ENCODE peak calls at places on chromosomes 3 and 15, in four cellular contexts. F, L, T and R are unnamed samples. For H3K36me3 and H3K4me1, the result is how much of the 10 kb centered on the place peaks cover.

GRCh38 chr3:148974726-148975125 is 16.6 kb upstream of the GYG1 start:
- DNase-seq in F (no peak), L (no peak), T (no peak), R (no peak)

GRCh38 chr3:42712716-42713372 is 10.2 kb upstream of the HHATL start:
- DNase-seq in F (peak), L (no peak), T (no peak), R (no peak)

GRCh38 chr15:73518180-73518862 is 75.4 kb downstream of the REC114 start:
- DNase-seq in F (peak), L (no peak), T (no peak), R (no peak)

GRCh38 chr3:112327371-112327951 is 5.5 kb upstream of the CD200 start:
- DNase-seq in F (no peak), L (no peak), T (no peak), R (peak)

GRCh38 chr15:50800715-50801114 is 35.2 kb upstream of the SPPL2A start:
- DNase-seq in F (no peak), L (no peak), T (no peak), R (no peak)

GRCh38 chr3:114496021-114496434 is 202.2 kb downstream of the TIGIT start:
- DNase-seq in F (peak), L (no peak), T (no peak), R (no peak)

GRCh38 chr3:76122007-76122406 is 336.7 kb upstream of the ZNF717 start:
- DNase-seq in F (no peak), L (no peak), T (no peak), R (no peak)

GRCh38 chr3:52845157-52845556 is 10.3 kb upstream of the MUSTN1 start:
- DNase-seq in F (peak), L (peak), T (no peak), R (peak)

GRCh38 chr3:18774319-18774877 is 349.3 kb upstream of the SATB1 start:
- DNase-seq in F (no peak), L (no peak), T (no peak), R (no peak)

GRCh38 chr3:143122608-143123352 is 3.2 kb downstream of the CHST2 start:
- DNase-seq in F (no peak), L (no peak), T (peak), R (no peak)

GRCh38 chr15:94262201-94262600 is 30.8 kb downstream of the MCTP2 start:
- DNase-seq in F (no peak), L (no peak), T (no peak), R (no peak)

GRCh38 chr3:83968386-83968785 is 990.4 kb upstream of the CADM2 start:
- DNase-seq in F (no peak), L (no peak), T (no peak), R (no peak)

GRCh38 chr3:12816521-12817340 is 20.3 kb downstream of the CAND2 start:
- DNase-seq in F (no peak), L (no peak), T (no peak), R (no peak)

GRCh38 chr15:68621535-68621934 is 42.7 kb downstream of the CORO2B start:
- DNase-seq in F (no peak), L (no peak), T (no peak), R (no peak)

GRCh38 chr3:79085166-79085565 is 682.6 kb downstream of the ROBO1 start:
- DNase-seq in F (no peak), L (no peak), T (no peak), R (no peak)

GRCh38 chr15:40379853-40380252 is 2.7 kb upstream of the KNSTRN start:
- DNase-seq in F (peak), L (peak), T (no peak), R (peak)

GRCh38 chr15:47331796-47332480 is 385.4 kb upstream of the SEMA6D start:
- DNase-seq in F (no peak), L (no peak), T (no peak), R (peak)

GRCh38 chr15:93974804-93975481 is 256.4 kb upstream of the MCTP2 start:
- DNase-seq in F (no peak), L (peak), T (no peak), R (peak)

GRCh38 chr15:44101944-44102343 is 93.1 kb downstream of the FRMD5 start:
- DNase-seq in F (no peak), L (no peak), T (no peak), R (no peak)

GRCh38 chr15:101169457-101170071 is 82.3 kb downstream of the CHSY1 start:
- DNase-seq in F (no peak), L (no peak), T (no peak), R (no peak)

GRCh38 chr15:101168898-101169297 is 83.0 kb downstream of the CHSY1 start:
- DNase-seq in F (no peak), L (no peak), T (no peak), R (no peak)

GRCh38 chr15:101167366-101167790 is 84.5 kb downstream of the CHSY1 start:
- DNase-seq in F (no peak), L (no peak), T (no peak), R (no peak)

GRCh38 chr15:101168463-101168824 is 83.4 kb downstream of the CHSY1 start:
- DNase-seq in F (peak), L (peak), T (no peak), R (no peak)

DNA sequence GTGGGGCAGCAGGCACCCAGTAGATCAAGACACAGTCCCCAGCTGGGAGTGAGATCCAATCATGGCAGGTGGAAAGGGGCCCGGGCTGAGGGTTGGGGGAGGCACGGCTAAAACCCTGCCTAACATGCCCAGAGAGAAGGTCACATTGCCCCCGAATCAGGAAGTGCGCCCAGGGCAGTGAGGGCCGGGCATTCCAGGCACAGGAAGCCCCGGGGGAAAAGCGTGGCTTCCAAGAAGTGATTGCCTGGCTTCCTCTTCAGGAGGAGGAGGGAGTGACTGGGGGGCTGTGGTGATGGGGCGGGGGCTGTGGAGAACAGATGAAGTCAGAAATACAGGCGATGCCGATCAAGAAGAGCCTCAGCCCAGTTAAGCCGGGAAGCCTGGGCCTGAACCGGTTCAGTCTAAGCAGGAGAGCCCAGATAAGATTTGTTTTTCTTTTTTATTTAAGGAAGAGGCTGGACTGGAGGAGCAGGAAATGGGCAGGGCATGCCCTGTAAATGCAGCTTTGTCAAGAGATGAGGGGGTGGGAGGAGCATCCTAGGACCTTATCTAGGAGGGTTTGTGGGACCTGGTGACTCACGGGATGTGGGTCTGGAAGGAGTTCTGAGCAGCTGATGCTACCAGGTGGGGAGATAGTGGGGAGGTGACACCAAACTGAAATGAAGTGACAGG is 83.9 kb downstream of the CHSY1 start:
- DNase-seq in F (peak), L (peak), T (no peak), R (peak)
- H3K36me3 ChIP-seq in F (under half), L (under half), T (under half), R (under half)

GRCh38 chr15:34588046-34588674 is 4.7 kb upstream of the GOLGA8B start:
- DNase-seq in F (peak), L (peak), T (peak), R (peak)
- TF ChIP-seq POLR2A in F (no peak), L (peak), T (peak), R (no peak)

DNA sequence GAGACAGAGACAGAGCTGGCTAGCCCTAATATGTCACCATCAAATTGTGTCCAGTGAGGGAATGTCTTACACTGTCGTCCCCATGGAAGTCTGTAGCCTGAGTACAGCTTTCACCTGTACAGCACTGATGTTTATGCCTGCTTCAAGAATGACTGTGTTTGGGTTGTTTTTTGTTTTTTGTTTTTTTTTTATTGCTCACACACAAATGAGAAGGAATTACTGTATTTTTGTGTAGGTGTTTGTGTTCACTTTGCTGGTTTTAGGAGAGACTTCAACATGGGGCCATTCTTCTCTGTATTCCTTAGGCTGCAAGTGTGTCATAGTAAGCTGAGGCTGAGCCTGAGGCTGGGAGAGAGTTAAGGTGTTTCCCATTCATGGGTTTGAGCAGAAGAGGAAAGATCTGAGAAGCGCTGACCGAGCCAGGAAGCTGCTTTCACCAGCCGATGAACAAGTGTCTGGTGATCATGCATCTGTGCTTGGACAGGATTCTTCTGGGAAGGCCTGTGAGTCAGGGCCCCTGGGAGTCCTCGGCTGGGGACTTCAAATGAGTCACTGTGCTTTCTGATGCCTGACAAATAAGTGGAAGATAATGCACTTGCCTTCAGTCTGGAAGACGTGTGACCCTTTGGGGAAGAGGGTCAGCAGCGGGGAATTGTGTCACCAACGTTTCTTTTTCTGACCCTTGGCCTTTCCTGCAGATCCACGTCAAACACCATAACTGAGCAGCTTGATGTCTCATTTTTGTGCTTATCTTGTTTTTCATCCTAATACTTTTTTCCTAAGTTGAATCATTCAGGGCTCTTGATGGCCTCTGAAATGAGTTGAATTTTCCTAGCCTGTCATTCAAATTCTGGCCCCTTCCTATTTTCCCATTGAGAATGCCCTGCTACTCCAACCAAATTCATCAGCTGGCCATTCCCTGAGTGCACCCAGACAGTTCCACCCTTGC is 36.7 kb upstream of the ZBTB38 start:
- DNase-seq in F (peak), L (no peak), T (no peak), R (no peak)
- H3K4me1 ChIP-seq in F (under half), L (under half), T (under half), R (under half)

DNA sequence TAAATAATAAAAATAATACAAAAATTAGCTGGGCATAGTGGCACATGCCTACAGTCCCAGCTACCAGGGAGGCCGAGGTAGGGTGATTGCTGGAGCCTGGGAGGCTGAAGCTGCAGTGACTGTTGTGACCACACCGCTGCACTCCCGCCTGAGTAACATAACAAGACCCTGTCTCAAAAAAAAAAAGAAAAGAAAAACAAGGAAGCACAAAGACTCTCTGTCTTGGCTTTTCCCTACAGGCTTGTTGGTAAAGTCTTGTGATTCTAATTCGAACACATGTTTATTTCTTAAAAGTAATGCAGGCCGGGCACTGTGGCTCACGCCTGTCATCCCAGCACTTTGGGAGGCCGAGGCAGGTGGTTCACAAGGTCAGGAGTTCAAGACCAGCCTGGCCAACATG is 60.1 kb downstream of the CAPN3 start:
- DNase-seq in F (no peak), L (no peak), T (no peak), R (no peak)
- H3K36me3 ChIP-seq in F (half or more), L (under half), T (under half), R (half or more)

DNA sequence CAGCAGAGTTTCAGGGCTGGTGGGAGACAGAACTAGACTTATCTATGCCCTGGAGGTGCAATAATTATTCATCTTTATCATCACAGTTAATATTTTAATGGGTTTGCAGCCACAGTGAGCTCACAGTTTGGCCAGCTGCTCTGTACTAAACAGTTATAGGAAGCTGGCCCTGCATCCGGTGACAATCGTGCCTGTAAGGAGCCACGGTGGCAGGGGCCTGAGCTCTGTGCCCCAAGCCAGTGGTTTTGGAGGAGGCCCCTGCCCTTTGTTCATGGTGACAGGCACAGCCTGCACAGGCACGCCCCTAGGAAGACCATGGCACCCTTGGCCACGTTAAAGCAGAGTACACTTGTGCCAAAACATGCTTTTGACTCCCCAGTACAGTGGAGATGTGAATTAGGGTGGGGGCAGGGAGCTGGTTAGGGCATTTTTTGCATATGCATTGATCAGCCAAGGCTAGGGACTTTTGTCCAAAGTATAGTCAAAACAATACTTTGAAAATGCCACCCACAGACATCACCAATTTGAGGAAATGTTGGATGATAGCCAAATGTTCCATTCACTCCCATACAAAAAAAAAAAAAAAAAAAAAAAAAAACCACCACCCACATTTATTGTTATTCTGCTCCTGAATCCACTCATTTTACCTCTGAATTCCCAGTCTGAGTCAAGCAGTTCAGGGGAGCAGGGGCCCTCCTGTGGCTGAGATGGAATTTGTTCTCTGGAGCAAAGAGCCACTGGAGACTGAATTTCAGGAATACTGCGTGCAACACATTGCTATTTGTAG is 3.4 kb upstream of the RFTN1 start:
- DNase-seq in F (peak), L (no peak), T (peak), R (peak)
- TF ChIP-seq POLR2A in F (no peak), L (no peak), T (no peak), R (no peak)

DNA sequence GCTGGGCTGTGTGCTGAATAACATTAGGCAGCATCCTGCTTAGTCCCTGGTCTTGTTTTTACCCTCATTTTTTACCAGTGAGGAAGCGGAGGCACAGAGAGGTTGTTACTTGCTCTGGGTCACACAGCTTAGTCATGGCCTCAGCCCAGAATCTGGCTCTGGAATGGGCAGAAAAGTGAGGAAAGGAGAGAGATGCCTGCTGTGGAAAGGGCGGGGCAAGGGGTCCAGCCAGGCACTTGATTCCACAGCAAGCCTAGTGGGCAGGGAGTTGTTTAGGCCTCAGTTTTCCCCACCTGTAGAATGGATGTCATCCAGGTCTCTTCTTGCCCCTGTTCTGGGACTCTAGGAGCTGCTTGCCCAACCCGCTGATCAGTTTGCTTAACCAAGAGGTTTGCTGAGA is 35.9 kb downstream of the SLC6A6 start:
- DNase-seq in F (no peak), L (no peak), T (no peak), R (no peak)
- H3K4me1 ChIP-seq in F (half or more), L (under half), T (under half), R (under half)

GRCh38 chr3:128453521-128454309 is 13.0 kb downstream of the DNAJB8 start:
- DNase-seq in F (no peak), L (no peak), T (no peak), R (no peak)
- H3K36me3 ChIP-seq in F (under half), L (under half), T (under half), R (under half)

DNA sequence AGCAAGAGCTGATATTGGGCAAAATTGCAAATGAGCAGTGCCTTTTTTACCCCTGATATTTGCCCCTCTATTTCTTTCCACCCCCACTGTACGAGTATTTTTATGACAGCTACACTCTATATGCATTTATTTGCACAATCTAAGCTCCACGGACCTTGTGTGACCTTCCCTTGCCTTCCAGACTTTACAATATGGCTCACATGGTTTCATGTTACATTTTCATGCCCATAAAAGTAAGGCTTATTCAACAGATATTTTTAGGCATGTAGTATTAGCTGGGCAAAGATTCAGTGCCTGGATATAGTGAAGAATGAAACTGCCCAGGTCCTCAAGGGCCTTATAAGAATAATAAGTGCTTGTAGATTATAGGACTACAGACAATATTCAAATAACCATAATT is 482.0 kb upstream of the CNTN4 start:
- DNase-seq in F (no peak), L (no peak), T (no peak), R (no peak)
- TF ChIP-seq POLR2A in F (no peak), L (no peak), T (no peak), R (no peak)

GRCh38 chr15:90871097-90871715 is 2.8 kb downstream of the FURIN start:
- DNase-seq in F (no peak), L (no peak), T (no peak), R (no peak)
- H3K4me1 ChIP-seq in F (under half), L (half or more), T (under half), R (half or more)